ENCODE peak calls at places on chromosomes 2 and 18, in ten cellular contexts. One of them, this sample, is unnamed.

GRCh38 chr2:62801814-62802524 is 96.5 kb downstream of the EHBP1 start:
- DNase-seq in testis: no peak
- DNase-seq in NCI-H2081: no peak
- DNase-seq in cardiac fibroblast: peak
- DNase-seq in AML-193: no peak
- DNase-seq in coronary artery: no peak
- DNase-seq in NB4: peak
- DNase-seq in frontal cortex: no peak
- DNase-seq in nephron progenitor cell: no peak
- DNase-seq in amygdala: no peak
- DNase-seq in this sample: no peak

GRCh38 chr2:42138163-42139016 is 30.8 kb upstream of the EML4 start:
- DNase-seq in testis: peak
- DNase-seq in NCI-H2081: no peak
- DNase-seq in cardiac fibroblast: peak
- DNase-seq in AML-193: no peak
- DNase-seq in coronary artery: no peak
- DNase-seq in NB4: no peak
- DNase-seq in frontal cortex: no peak
- DNase-seq in nephron progenitor cell: no peak
- DNase-seq in amygdala: no peak
- DNase-seq in this sample: no peak

GRCh38 chr2:164664070-164664469 is 42.8 kb upstream of the GRB14 start:
- DNase-seq in testis: no peak
- DNase-seq in NCI-H2081: no peak
- DNase-seq in cardiac fibroblast: no peak
- DNase-seq in AML-193: no peak
- DNase-seq in coronary artery: no peak
- DNase-seq in NB4: no peak
- DNase-seq in frontal cortex: no peak
- DNase-seq in nephron progenitor cell: no peak
- DNase-seq in amygdala: no peak
- DNase-seq in this sample: no peak

GRCh38 chr2:59926706-59927105 is 626.7 kb downstream of the BCL11A start:
- DNase-seq in testis: no peak
- DNase-seq in NCI-H2081: no peak
- DNase-seq in cardiac fibroblast: no peak
- DNase-seq in AML-193: no peak
- DNase-seq in coronary artery: no peak
- DNase-seq in NB4: no peak
- DNase-seq in frontal cortex: no peak
- DNase-seq in nephron progenitor cell: no peak
- DNase-seq in amygdala: no peak
- DNase-seq in this sample: no peak

GRCh38 chr2:207782238-207783030 is 12.7 kb upstream of the FZD5 start:
- DNase-seq in testis: no peak
- DNase-seq in NCI-H2081: peak
- DNase-seq in cardiac fibroblast: no peak
- DNase-seq in AML-193: no peak
- DNase-seq in coronary artery: no peak
- DNase-seq in NB4: no peak
- DNase-seq in frontal cortex: no peak
- DNase-seq in nephron progenitor cell: no peak
- DNase-seq in amygdala: no peak
- DNase-seq in this sample: no peak

GRCh38 chr18:31489311-31489710 is 8.7 kb upstream of the DSG2 start:
- DNase-seq in testis: no peak
- DNase-seq in NCI-H2081: no peak
- DNase-seq in cardiac fibroblast: no peak
- DNase-seq in AML-193: no peak
- DNase-seq in coronary artery: no peak
- DNase-seq in NB4: no peak
- DNase-seq in frontal cortex: no peak
- DNase-seq in nephron progenitor cell: no peak
- DNase-seq in amygdala: no peak
- DNase-seq in this sample: no peak

GRCh38 chr18:76932026-76932819 is 109.9 kb downstream of the ZNF236 start:
- DNase-seq in testis: peak
- DNase-seq in NCI-H2081: no peak
- DNase-seq in cardiac fibroblast: peak
- DNase-seq in AML-193: no peak
- DNase-seq in coronary artery: no peak
- DNase-seq in NB4: no peak
- DNase-seq in frontal cortex: peak
- DNase-seq in nephron progenitor cell: no peak
- DNase-seq in amygdala: peak
- DNase-seq in this sample: no peak

GRCh38 chr2:168089200-168089599 is 158.2 kb downstream of the STK39 start:
- DNase-seq in testis: no peak
- DNase-seq in NCI-H2081: no peak
- DNase-seq in cardiac fibroblast: peak
- DNase-seq in AML-193: peak
- DNase-seq in coronary artery: no peak
- DNase-seq in NB4: no peak
- DNase-seq in frontal cortex: no peak
- DNase-seq in nephron progenitor cell: no peak
- DNase-seq in amygdala: no peak
- DNase-seq in this sample: no peak

This sample was measured in cardiac septum.